ENCODE peak calls at places on chromosome 12, in five cellular contexts. S is IMR-90, J is gastrocnemius medialis, Q is GM12892, L is esophagus muscularis mucosa. F is an unnamed sample.

GRCh38 chr12:4044101-4044500 is 170.9 kb upstream of the PARP11 start:
- DNase-seq in S (no peak), J (no peak), L (peak; percentile 87), Q (no peak), F (no peak)

GRCh38 chr12:19895609-19896008 is 456.3 kb downstream of the AEBP2 start:
- DNase-seq in J (no peak), S (peak; percentile 10), L (no peak), Q (no peak), F (no peak)

GRCh38 chr12:93229494-93230310 is 148.0 kb upstream of the NUDT4 start:
- DNase-seq in J (no peak), Q (no peak), L (no peak), S (peak; percentile 96), F (peak; percentile 87)

GRCh38 chr12:132433641-132434395 is 56.1 kb upstream of the FBRSL1 start:
- DNase-seq in Q (no peak), J (no peak), S (no peak), L (no peak), F (no peak)

GRCh38 chr12:126224032-126224431 is 1158.8 kb downstream of the AACS start:
- DNase-seq in L (no peak), J (no peak), Q (no peak), S (no peak), F (no peak)

GRCh38 chr12:46430340-46430948 is 57.9 kb upstream of the SLC38A2 start:
- DNase-seq in Q (no peak), S (peak; percentile 89), L (no peak), J (no peak), F (peak; percentile 18)

GRCh38 chr12:114167431-114167830 is 201.3 kb upstream of the RBM19 start:
- DNase-seq in L (no peak), J (no peak), S (peak; percentile 60), Q (no peak), F (no peak)

GRCh38 chr12:56001446-56002100 is 4.5 kb downstream of the SUOX start:
- DNase-seq in L (no peak), S (no peak), Q (no peak), J (no peak), F (no peak)

GRCh38 chr12:1793426-1794210 is 26.7 kb upstream of the LRTM2 start:
- DNase-seq in J (no peak), S (no peak), Q (no peak), L (peak; percentile 77), F (no peak)

GRCh38 chr12:47904647-47905312 is at the start of gene VDR:
- DNase-seq in L (peak; percentile 96), Q (peak; percentile 88), S (peak; percentile 65), J (peak; percentile 74), F (peak; percentile 81)
- TF ChIP-seq POLR2A in L (no peak), Q (peak; percentile 54), S (no peak), J (peak; percentile 79), F (peak; percentile 52)

DNA sequence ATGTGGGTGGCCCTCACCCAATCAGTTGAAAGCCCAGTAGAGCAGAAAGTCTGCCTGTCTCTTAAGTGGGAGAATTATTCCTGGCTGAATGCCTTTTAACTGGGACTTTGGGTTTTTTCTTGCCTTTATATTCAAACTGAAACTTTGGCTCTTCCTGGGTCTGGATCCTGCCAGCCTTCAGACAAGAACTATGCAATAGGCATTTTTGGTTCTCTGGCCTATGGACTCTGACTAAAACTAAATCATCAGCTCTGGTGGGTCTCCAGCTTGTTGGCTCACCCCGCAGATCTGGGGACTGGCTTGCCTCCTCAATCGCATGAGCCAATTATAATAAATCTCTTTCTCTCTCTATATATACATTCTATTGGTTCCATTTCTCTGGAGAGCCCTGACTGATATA is 173.0 kb upstream of the IGF1 start:
- DNase-seq in J (no peak), S (no peak), L (no peak), Q (no peak), F (no peak)
- TF ChIP-seq POLR2A in J (no peak), S (no peak), L (no peak), Q (no peak), F (no peak)

GRCh38 chr12:33828326-33828725 is 194.0 kb upstream of the ALG10 start:
- DNase-seq in Q (no peak), L (no peak), J (no peak), S (no peak), F (no peak)

GRCh38 chr12:33832900-33833299 is 189.4 kb upstream of the ALG10 start:
- DNase-seq in J (no peak), L (no peak), Q (no peak), S (no peak), F (no peak)

GRCh38 chr12:33834672-33835071 is 187.6 kb upstream of the ALG10 start:
- DNase-seq in L (no peak), J (no peak), Q (no peak), S (no peak), F (no peak)

GRCh38 chr12:33825986-33826602 is 196.2 kb upstream of the ALG10 start:
- DNase-seq in J (no peak), Q (no peak), L (no peak), S (no peak), F (no peak)

DNA sequence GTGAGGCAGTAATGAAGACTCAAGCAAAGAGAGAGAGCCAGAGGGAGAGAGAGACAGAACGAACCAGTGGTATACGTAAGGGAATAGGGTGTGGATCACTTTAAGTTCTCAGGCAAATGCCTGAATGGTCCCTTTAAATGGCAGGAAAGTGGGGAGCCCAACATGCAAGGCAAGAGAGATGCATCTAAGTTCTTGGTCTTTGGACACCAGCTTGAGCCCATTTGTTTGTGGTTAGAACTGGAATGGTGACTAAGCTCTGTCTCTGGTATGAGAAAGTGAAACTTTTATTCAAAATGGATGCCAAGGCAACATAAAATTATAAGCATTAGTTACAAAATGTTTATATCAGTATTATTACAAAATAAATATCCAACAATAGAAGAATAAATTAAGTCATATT is 192.2 kb upstream of the ALG10 start:
- DNase-seq in Q (no peak), J (no peak), S (no peak), L (no peak), F (no peak)
- TF ChIP-seq POLR2A in Q (no peak), J (no peak), S (no peak), L (no peak), F (no peak)

GRCh38 chr12:112116232-112117060 is 7.9 kb upstream of the NAA25 start:
- DNase-seq in J (peak; percentile 71), L (no peak), S (peak; percentile 61), Q (no peak), F (peak; percentile 82)
- TF ChIP-seq POLR2A in J (peak; percentile 13), L (no peak), S (no peak), Q (no peak), F (peak; percentile 69)

DNA sequence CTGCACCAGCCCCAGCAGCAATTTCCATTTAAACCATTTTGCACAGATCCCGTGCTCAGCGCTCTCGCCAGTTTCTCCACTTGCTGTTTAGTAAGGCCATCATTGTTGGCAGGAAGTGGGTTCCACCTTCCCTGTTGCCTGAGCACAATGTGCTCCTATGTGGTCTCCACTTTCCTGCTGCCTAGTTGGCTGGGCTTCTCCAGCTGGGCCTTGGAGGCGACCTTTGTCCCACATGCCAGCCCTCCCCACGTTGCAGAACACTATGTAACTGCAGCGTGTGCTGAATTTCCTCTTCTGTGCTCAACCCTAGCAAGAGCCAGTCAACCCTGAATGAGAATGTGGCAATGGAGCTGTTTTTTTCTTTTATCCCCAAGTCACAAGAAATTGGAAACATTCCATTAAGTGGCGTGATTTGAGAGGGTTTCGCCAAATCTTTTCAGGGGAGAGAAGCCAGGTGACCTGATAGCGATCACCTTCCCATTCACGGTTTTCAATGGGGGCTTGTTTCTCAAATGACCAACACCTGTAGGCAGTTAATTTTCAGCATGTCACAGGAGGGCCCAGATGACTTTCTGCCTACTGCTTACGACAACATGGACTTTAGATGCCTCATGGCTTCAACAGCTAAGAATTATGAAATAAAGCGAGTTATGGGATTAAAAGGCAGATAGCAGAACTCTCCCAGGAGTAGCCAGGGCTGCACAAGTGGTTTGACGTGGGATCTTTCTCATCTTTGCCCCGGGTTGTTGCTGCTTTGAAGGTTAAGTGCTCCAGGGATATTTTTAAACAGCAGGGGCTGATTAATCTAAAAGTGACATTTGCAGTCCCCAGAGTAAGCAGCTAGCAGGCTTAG is at the start of gene ACACB:
- DNase-seq in J (peak; percentile 98), Q (no peak), L (no peak), S (no peak), F (no peak)
- TF ChIP-seq POLR2A in J (peak; percentile 84), Q (no peak), L (no peak), S (no peak), F (no peak)

GRCh38 chr12:52151859-52152783 is 39.7 kb downstream of the KRT80 start:
- DNase-seq in L (no peak), J (peak; percentile 65), S (peak; percentile 41), Q (peak; percentile 73), F (peak; percentile 64)
- TF ChIP-seq POLR2A in L (no peak), J (no peak), S (no peak), Q (no peak), F (peak; percentile 35)

GRCh38 chr12:87085286-87085685 is 829.1 kb upstream of the MGAT4C start:
- DNase-seq in S (no peak), J (no peak), L (no peak), Q (no peak), F (no peak)
- TF ChIP-seq POLR2A in S (no peak), J (no peak), L (no peak), Q (no peak), F (no peak)

DNA sequence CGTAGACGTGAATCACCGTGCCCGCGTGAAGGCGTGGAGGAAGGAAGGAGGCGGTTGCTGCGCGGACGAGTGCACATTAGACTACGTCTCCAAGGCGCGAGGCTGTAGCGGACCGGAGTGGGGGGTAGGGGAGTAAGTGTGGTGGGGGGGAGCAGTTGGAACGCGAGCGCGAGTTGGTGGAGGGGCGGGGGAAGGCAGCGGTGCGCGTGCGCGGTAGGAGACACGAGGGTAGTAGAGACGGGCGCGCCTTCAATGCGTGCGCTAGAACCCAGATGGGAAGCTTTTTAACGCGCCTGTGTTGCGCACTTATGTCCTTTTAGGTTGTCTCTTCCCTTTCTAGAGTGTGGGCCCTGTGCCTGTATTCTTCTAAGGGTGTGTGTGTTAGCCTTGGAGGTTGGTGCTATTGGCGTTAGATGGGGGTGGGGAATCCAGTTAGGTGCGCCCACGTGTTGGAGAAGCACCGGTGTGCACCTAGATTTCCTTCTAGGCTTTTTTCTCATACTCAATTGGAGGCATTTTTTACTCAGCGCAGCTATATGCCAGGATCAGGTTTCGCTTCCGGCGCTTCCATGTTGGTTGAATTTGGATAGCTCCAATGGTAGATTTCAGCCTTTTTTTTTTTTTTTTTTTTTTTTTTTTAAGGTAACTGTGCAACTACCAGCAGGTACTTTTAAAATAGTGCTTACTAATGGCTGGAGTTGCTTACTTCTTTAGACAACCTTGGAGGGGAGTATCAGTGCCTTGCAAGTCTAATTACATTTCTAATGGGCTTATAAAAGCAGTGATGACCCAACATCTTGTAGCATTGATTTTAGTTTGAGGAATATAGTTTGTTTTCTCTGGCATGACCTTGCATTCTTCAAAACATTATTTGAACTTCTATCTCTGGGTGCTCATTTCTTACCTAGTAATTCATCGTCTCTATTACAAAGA is 820 bp downstream of the EIF4B start:
- DNase-seq in J (peak; percentile 70), S (peak; percentile 55), L (no peak), Q (peak; percentile 57), F (peak; percentile 86)
- TF ChIP-seq POLR2A in J (no peak), S (peak; percentile 55), L (no peak), Q (peak; percentile 28), F (no peak)

F was measured in erythroblast.